ENCODE peak calls at places on chromosomes 3 and 15, in ten cellular contexts. Z is type B pancreatic cell; E is AG09319; W is CD4-positive, alpha-beta T cell; A is GM12864; I is MCF 10A; X is HFFc6; F is AG04449; Y is tibial artery; C is GM13977. H is an unnamed sample.

GRCh38 chr3:51937014-51937413 is 4.7 kb downstream of the RRP9 start:
- DNase-seq in Z (peak; percentile 64), E (no peak), W (no peak), A (no peak), I (no peak), X (no peak), F (no peak), Y (peak; percentile 43), C (no peak), H (no peak)

GRCh38 chr3:136193273-136194043 is 2.7 kb downstream of the MSL2 start:
- DNase-seq in Z (no peak), E (no peak), W (no peak), A (no peak), I (peak; percentile 37), X (no peak), F (no peak), Y (no peak), C (no peak), H (peak; percentile 43)

GRCh38 chr3:187112934-187113793 is 26.1 kb downstream of the RPL39L start:
- DNase-seq in Z (no peak), E (peak; percentile 4), W (no peak), A (no peak), I (peak; percentile 63), X (peak; percentile 44), F (no peak), Y (no peak), C (no peak), H (no peak)

GRCh38 chr3:21750831-21751391 is at the start of gene ZNF385D:
- DNase-seq in Z (peak; percentile 78), E (no peak), W (no peak), A (no peak), I (peak; percentile 32), X (peak; percentile 56), F (no peak), Y (peak; percentile 75), C (no peak), H (no peak)

GRCh38 chr15:90300988-90301715 is 35.7 kb downstream of the NGRN start:
- DNase-seq in Z (no peak), E (no peak), W (peak; percentile 48), A (peak; percentile 26), I (peak; percentile 68), X (peak; percentile 10), F (no peak), Y (peak; percentile 90), C (no peak), H (peak; percentile 82)

GRCh38 chr15:88255496-88256171 is 905 bp downstream of the NTRK3 start:
- DNase-seq in Z (no peak), E (no peak), W (no peak), A (no peak), I (no peak), X (no peak), F (no peak), Y (peak; percentile 80), C (peak; percentile 38), H (no peak)

GRCh38 chr3:72746412-72747411 is 101.5 kb downstream of the SHQ1 start:
- DNase-seq in Z (no peak), E (no peak), W (no peak), A (no peak), I (no peak), X (peak; percentile 12), F (peak; percentile 51), Y (no peak), C (no peak), H (no peak)

GRCh38 chr3:197896421-197896820 is 53.6 kb upstream of the RPL35A start:
- DNase-seq in Z (no peak), E (no peak), W (no peak), A (no peak), I (no peak), X (no peak), F (no peak), Y (no peak), C (no peak), H (no peak)

GRCh38 chr15:64825431-64826294 is at the start of gene PIF1:
- DNase-seq in Z (peak; percentile 87), E (peak; percentile 93), W (peak; percentile 76), A (peak; percentile 99), I (peak; percentile 99), X (peak; percentile 99), F (peak; percentile 93), Y (peak; percentile 94), C (peak; percentile 96), H (peak; percentile 97)
- TF ChIP-seq CTCF in Z (no peak), E (no peak), W (no peak), A (no peak), I (no peak), X (no peak), F (no peak), Y (no peak), C (no peak), H (no peak)

GRCh38 chr15:31200735-31201151 is 99.2 kb upstream of the TRPM1 start:
- DNase-seq in Z (no peak), E (no peak), W (peak; percentile 70), A (no peak), I (peak; percentile 71), X (peak; percentile 2), F (no peak), Y (peak; percentile 76), C (no peak), H (peak; percentile 80)
- TF ChIP-seq CTCF in Z (peak; percentile 68), E (peak; percentile 30), W (peak; percentile 57), A (peak; percentile 67), I (peak; percentile 41), X (peak; percentile 36), F (peak; percentile 57), Y (peak; percentile 48), C (peak; percentile 32), H (no peak)

DNA sequence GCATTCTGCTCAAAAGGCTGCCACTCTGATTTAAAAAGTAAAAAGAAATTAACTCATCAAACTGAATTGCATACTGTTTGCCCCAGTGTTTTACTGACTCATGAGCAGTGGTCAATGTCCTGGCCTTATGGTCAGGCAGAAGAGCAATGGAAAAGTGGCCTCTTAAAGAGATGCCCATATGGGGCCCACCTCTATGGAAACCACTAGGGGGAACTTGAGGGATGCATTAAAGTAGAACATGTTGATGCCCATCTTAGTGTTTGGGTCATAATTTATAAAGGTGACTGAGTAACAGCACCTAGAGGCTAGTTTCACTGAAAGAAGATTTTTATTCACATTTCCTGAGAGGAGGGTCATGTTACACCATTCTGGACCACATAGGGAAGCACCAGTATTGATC is 66.5 kb upstream of the RNU6-1 start:
- DNase-seq in Z (no peak), E (no peak), W (no peak), A (no peak), I (no peak), X (peak; percentile 28), F (no peak), Y (no peak), C (no peak), H (no peak)
- TF ChIP-seq CTCF in Z (peak; percentile 47), E (peak; percentile 9), W (no peak), A (peak; percentile 24), I (no peak), X (peak; percentile 69), F (no peak), Y (no peak), C (no peak), H (no peak)

DNA sequence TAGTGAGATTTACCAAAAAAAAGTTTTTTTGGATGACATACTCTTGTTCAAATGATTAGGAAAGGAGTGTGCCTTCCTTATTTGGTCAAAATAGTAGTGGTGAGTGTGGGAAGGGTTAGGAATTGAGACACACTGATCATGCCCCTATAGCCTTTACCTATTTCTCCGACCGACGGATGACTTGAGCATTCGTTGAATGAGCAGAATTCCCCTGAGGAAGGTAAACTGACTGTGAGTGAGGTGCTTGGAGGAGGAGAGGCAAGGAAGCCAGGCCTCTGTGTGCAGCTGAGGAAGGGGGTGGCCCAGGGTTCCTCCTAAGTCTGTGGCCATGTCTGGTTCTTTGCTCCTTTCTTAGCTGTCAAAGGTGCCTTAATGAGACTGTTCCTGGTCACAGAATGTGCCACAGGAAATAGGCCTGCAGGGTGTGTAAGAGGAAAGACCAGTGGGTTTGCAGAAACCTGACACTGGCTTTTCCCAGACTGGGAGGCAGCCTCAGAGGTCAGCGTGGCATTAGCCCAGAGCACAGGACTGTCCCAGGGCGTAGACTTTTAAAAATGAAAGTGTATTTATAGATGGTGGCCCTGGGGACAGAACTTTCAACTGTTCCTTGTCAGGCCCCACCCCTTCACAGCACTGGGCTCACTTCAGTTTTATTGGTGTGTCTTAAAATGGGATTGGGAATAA is 307.7 kb upstream of the C2CD4B start:
- DNase-seq in Z (no peak), E (no peak), W (no peak), A (no peak), I (peak; percentile 25), X (peak; percentile 31), F (no peak), Y (peak; percentile 76), C (no peak), H (no peak)
- TF ChIP-seq CTCF in Z (no peak), E (no peak), W (no peak), A (no peak), I (no peak), X (no peak), F (no peak), Y (no peak), C (no peak), H (no peak)

GRCh38 chr3:149657458-149657795 is 398 bp downstream of the WWTR1 start:
- DNase-seq in Z (no peak), E (no peak), W (no peak), A (no peak), I (peak; percentile 78), X (peak; percentile 28), F (no peak), Y (peak; percentile 84), C (no peak), H (no peak)

GRCh38 chr3:149659173-149659468 is 1.3 kb upstream of the WWTR1 start:
- DNase-seq in Z (no peak), E (no peak), W (no peak), A (no peak), I (no peak), X (no peak), F (no peak), Y (no peak), C (no peak), H (no peak)

GRCh38 chr3:149657796-149658443 is at the start of gene WWTR1:
- DNase-seq in Z (peak; percentile 88), E (peak; percentile 92), W (no peak), A (peak; percentile 47), I (peak; percentile 99), X (peak; percentile 95), F (peak; percentile 79), Y (peak; percentile 98), C (peak; percentile 86), H (peak; percentile 49)

GRCh38 chr3:149660462-149660861 is 2.6 kb upstream of the WWTR1 start:
- DNase-seq in Z (no peak), E (no peak), W (no peak), A (no peak), I (no peak), X (no peak), F (no peak), Y (no peak), C (no peak), H (no peak)

DNA sequence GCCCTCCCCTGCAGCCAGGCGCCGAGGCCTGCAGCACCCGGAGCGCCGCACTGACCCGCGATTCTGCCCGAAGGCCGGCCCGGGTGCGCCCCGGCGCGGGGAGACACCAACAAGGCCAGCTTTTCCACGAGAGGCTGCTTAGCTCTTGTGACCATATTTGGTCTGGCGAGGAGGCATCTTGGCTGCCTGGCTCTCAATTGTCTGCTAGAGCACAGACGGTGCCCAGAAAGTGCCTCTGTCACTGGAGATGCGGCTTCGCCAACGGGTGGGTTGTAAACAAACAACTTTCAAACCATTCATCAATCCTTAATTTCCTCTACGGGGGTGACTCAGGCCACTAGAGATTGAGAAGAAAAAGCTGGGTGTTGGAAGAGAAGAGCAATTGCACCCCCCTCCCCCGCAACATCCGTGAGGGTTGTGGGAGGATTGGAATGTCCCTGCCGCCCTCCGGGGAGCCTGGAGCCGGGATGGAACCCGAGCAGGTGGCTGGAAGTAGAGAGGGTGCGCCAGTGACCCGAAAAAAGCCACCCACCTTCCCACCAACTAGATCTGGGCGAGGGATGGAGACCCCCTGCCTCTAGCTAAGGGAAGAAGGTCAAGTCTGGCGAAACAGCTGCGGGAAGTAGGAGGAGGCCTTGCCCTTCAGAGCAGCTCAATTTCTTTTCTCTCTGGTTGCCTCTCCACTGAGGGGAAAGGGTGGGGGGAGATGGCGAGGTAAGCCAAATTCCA is 783 bp upstream of the WWTR1 start:
- DNase-seq in Z (no peak), E (peak; percentile 67), W (no peak), A (no peak), I (peak; percentile 79), X (peak; percentile 87), F (peak; percentile 46), Y (peak; percentile 93), C (peak; percentile 85), H (peak; percentile 49)
- TF ChIP-seq CTCF in Z (peak; percentile 22), E (peak; percentile 23), W (no peak), A (peak; percentile 9), I (peak; percentile 15), X (peak; percentile 60), F (peak; percentile 22), Y (peak; percentile 28), C (peak; percentile 35), H (no peak)

H was measured in activated CD8-positive, alpha-beta T cell treated with anti-CD3 and anti-CD28 coated beads for 36 hours.